ENCODE peak calls at places on chromosomes 3 and 15, in five cellular contexts. X, Z, I, T and J are unnamed samples.

GRCh38 chr3:39075910-39076309 is 24.1 kb downstream of the WDR48 start:
- DNase-seq in X (no peak), Z (no peak), I (no peak), T (no peak), J (no peak)

GRCh38 chr3:111592143-111592542 is 3.0 kb downstream of the ZBED2 start:
- DNase-seq in X (no peak), Z (no peak), I (no peak), T (no peak), J (no peak)

GRCh38 chr3:64648927-64649906 is 38.6 kb downstream of the ADAMTS9 start:
- DNase-seq in X (no peak), Z (no peak), I (no peak), T (no peak), J (no peak)

GRCh38 chr3:150786791-150787190 is 23.8 kb upstream of the SIAH2 start:
- DNase-seq in X (no peak), Z (no peak), I (no peak), T (no peak), J (no peak)

GRCh38 chr3:121529308-121529707 is 16.5 kb downstream of the POLQ start:
- DNase-seq in X (no peak), Z (no peak), I (no peak), T (no peak), J (no peak)

GRCh38 chr3:16183601-16184270 is 9.3 kb downstream of the GALNT15 start:
- DNase-seq in X (peak), Z (no peak), I (no peak), T (no peak), J (no peak)

GRCh38 chr3:59572106-59572505 is 522.3 kb upstream of the CFAP20DC start:
- DNase-seq in X (no peak), Z (no peak), I (no peak), T (no peak), J (no peak)

GRCh38 chr15:95822946-95823345 is 507.6 kb upstream of the NR2F2 start:
- DNase-seq in X (no peak), Z (no peak), I (no peak), T (no peak), J (no peak)

GRCh38 chr3:170703121-170703588 is 117.3 kb upstream of the SLC7A14 start:
- DNase-seq in X (no peak), Z (no peak), I (no peak), T (no peak), J (no peak)

GRCh38 chr3:49566312-49566711 is 12.0 kb downstream of the BSN start:
- DNase-seq in X (no peak), Z (no peak), I (peak), T (no peak), J (no peak)

GRCh38 chr3:53312832-53313231 is 34.5 kb downstream of the DCP1A start:
- DNase-seq in X (no peak), Z (no peak), I (no peak), T (no peak), J (no peak)

GRCh38 chr3:136955813-136956212 is 2.0 kb upstream of the IL20RB start:
- DNase-seq in X (no peak), Z (no peak), I (peak), T (no peak), J (no peak)

GRCh38 chr15:59203572-59203971 is 3.1 kb upstream of the LDHAL6B start:
- DNase-seq in X (no peak), Z (no peak), I (no peak), T (no peak), J (no peak)

GRCh38 chr3:185733980-185734724 is 90.7 kb downstream of the IGF2BP2 start:
- DNase-seq in X (peak), Z (no peak), I (peak), T (no peak), J (no peak)

GRCh38 chr3:12345141-12345561 is 56.3 kb downstream of the PPARG start:
- DNase-seq in X (no peak), Z (no peak), I (peak), T (no peak), J (no peak)

GRCh38 chr3:4821331-4821730 is 157.9 kb upstream of the BHLHE40 start:
- DNase-seq in X (no peak), Z (no peak), I (no peak), T (no peak), J (no peak)

GRCh38 chr15:101242160-101242998 is 9.5 kb downstream of the CHSY1 start:
- DNase-seq in X (no peak), Z (no peak), I (no peak), T (no peak), J (peak)

GRCh38 chr15:58309993-58310928 is 121.5 kb upstream of the LIPC start:
- DNase-seq in X (peak), Z (peak), I (no peak), T (peak), J (no peak)

GRCh38 chr15:25710184-25710583 is 152.9 kb downstream of the ATP10A start:
- DNase-seq in X (peak), Z (peak), I (no peak), T (peak), J (peak)

GRCh38 chr3:56157693-56158092 is 310.6 kb downstream of the ERC2 start:
- DNase-seq in X (peak), Z (no peak), I (no peak), T (no peak), J (peak)

GRCh38 chr3:41045491-41045890 is 153.8 kb upstream of the CTNNB1 start:
- DNase-seq in X (no peak), Z (no peak), I (no peak), T (no peak), J (no peak)

GRCh38 chr3:8319935-8320634 is 181.5 kb upstream of the LMCD1 start:
- DNase-seq in X (no peak), Z (no peak), I (no peak), T (no peak), J (no peak)

GRCh38 chr15:76588811-76589747 is 252.5 kb downstream of the ISL2 start:
- DNase-seq in X (no peak), Z (no peak), I (no peak), T (no peak), J (no peak)

GRCh38 chr3:195849322-195850074 is 37.8 kb upstream of the MUC4 start:
- DNase-seq in X (no peak), Z (no peak), I (no peak), T (no peak), J (no peak)

GRCh38 chr3:120039642-120040610 is 54.3 kb downstream of the GSK3B start:
- DNase-seq in X (no peak), Z (no peak), I (peak), T (no peak), J (no peak)

GRCh38 chr3:50620420-50620819 is 3.5 kb downstream of the MAPKAPK3 start:
- DNase-seq in X (peak), Z (peak), I (no peak), T (no peak), J (no peak)

GRCh38 chr3:35944915-35945710 is 305.8 kb downstream of the ARPP21 start:
- DNase-seq in X (no peak), Z (no peak), I (no peak), T (no peak), J (no peak)

GRCh38 chr15:70741107-70741511 is 22.2 kb downstream of the UACA start:
- DNase-seq in X (peak), Z (no peak), I (peak), T (peak), J (no peak)
- H3K27ac ChIP-seq in X (peak), Z (peak), I (peak), T (peak), J (peak)

DNA sequence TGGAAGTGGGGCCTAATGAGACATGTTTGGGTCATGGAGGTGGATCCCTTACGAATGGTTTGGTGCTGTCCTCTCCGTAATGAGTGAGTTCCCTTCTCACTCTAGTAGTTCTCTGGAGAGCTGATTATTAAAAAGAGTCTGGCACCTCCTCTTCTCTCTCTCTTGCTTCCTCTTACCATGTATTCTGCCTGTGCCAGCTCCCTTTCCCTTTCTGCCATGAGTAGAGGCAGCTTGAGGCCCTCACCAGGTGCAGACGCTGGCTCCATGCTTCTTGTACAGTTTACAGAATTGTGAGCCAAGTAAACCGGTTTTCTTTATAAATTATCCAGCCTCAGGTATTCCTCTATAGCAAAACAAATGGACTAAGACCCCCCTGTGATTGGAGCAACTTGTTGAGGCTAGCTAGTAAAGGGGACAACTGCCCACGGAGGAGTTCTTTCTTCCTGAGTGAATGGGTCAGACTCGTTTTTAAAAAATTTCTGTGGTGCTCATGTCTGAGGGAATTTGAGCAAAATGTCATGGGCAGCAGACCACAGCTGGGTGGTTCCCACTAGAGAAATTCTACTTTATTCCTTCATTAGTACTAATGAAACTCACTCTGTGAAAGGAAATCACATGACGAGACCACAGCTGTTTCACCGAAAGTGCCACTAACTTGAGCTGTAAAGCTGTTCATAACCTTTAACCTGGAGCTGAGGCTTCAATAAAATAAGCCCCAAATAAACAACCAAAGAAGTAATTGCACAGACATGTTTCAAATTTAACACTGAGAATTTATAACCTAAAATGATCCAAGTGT is 210.0 kb downstream of the NFKBIZ start:
- DNase-seq in X (no peak), Z (no peak), I (no peak), T (no peak), J (no peak)
- H3K4me3 ChIP-seq in X (no peak), Z (no peak), I (no peak), T (no peak), J (no peak)

DNA sequence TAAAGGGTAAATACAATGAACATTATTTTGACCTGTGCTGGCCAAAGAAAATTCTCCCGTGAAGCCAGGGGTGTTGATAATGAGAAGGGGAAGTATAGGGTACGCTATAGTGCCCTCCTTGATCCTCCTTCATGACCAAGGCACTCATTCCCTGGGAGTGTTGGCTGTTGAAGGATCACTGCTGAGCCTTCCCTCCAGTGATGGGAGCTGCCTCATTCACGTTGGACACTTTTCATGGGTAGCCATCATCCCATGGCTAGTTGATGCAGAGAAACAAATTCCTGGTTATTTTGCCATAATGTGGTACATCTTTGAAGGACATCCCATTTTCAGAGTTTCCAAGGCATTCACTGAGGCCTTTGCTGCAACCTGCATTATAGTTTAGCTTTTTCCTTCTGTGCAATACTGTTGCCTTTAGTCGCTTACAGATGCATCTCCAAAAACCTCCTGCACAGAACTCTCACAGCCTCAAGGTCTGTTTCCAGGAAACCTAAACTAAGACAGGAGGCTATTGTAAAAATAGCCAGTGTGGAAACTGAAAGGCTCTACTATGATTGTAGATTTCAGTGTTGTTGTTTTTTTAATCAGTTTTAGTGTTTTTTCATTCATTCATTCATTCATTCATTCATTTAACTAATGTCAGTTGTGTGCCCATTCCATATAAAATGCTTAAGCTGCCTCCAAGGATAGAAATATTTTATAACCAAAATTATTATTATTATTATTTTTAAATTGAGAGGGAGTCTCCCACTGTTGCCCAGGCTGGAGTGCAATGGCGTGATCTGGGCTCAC is 40.8 kb downstream of the TGFBR2 start:
- DNase-seq in X (no peak), Z (no peak), I (no peak), T (no peak), J (no peak)
- H3K27ac ChIP-seq in X (no peak), Z (peak), I (no peak), T (peak), J (no peak)

DNA sequence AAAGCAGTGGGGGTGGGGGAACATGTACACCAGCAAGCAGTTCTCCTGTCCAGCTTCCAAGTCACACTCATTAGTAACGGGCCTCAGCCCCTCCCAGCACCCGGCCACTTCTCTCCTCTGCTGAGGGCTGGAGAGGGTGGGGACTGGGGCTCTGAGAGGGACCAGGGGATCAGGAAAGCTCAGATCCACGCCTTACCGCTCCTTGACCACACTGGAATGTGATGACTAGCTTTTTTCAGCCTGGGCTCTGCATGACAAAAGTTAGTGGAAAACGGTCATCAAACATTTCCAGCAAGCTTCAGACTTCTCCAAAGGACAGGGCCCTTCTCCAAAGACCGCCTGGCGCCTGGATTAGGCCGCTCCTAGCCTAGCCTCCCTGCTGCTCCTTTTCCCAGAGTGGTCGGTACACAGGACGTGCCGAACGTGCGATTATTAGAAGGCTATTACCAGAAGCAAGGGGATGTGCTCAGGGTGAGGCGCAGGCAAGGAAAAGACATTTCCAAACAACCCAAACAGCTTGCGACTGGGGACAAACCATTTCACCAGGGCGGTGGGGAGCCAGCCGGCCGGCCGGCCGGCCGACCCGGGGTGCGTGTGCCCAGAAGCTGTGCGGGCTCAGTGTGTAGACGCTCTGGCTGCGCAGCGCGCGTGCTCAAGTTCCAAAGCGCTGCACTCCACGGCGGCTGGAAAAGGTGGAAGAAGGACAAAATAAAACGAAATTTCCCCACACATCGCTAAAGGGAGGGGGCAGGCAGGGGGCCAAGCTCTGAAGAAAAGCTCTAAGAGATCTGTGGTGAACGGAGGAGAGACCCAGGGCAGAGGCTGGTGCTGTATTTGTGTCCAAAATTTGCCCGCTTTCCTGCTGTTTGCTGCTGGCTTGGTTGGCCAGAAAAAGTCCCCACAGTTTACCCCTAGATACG is 51.0 kb upstream of the SSR3 start:
- DNase-seq in X (peak), Z (peak), I (no peak), T (peak), J (no peak)
- H3K4me3 ChIP-seq in X (peak), Z (peak), I (peak), T (peak), J (peak)

GRCh38 chr3:167728176-167728575 is 6.5 kb downstream of the PDCD10 start:
- DNase-seq in X (no peak), Z (no peak), I (no peak), T (no peak), J (no peak)
- H3K27ac ChIP-seq in X (no peak), Z (no peak), I (no peak), T (peak), J (no peak)

DNA sequence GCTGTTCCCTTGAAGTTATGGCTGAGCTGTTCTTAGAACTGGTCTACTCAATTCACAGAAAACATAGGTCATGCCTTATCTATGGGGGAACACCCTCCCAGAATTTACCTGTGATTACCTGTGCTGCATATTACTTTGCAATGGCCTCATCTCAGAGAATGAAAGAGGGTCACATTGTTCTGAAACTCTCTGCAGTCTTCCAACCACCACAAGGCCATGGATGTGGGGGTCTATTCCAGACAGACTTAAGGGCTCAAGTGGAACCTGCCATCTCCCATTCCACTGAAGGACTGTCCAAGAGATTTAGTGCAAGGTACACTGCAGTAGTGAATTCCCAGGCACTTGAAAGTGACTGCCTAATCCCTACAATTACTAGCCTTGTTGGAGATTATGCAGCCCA is 40.1 kb upstream of the RASA2 start:
- DNase-seq in X (no peak), Z (no peak), I (no peak), T (no peak), J (no peak)
- H3K4me3 ChIP-seq in X (no peak), Z (no peak), I (no peak), T (no peak), J (no peak)

GRCh38 chr3:14957933-14958332 is 10.6 kb downstream of the NR2C2 start:
- DNase-seq in X (no peak), Z (no peak), I (no peak), T (no peak), J (no peak)
- H3K27ac ChIP-seq in X (no peak), Z (no peak), I (no peak), T (no peak), J (no peak)

GRCh38 chr15:47715856-47716445 is 1.4 kb upstream of the SEMA6D start:
- DNase-seq in X (no peak), Z (no peak), I (no peak), T (no peak), J (peak)
- H3K4me3 ChIP-seq in X (no peak), Z (no peak), I (no peak), T (peak), J (peak)

GRCh38 chr3:142566096-142566495 is 12.4 kb downstream of the ATR start:
- DNase-seq in X (no peak), Z (no peak), I (no peak), T (no peak), J (no peak)
- H3K27ac ChIP-seq in X (no peak), Z (no peak), I (no peak), T (no peak), J (no peak)

GRCh38 chr3:197487911-197488391 is 67.8 kb downstream of the BDH1 start:
- DNase-seq in X (peak), Z (no peak), I (no peak), T (peak), J (no peak)
- H3K4me3 ChIP-seq in X (no peak), Z (no peak), I (no peak), T (no peak), J (no peak)